ENCODE peak calls at places on chromosome 16, in six cellular contexts. C, B, K, W, G and T are unnamed samples.

GRCh38 chr16:55437627-55438026 is 41.4 kb upstream of the MMP2 start:
- DNase-seq in C (no peak), B (peak; percentile 5), K (no peak), W (no peak), G (no peak), T (no peak)

GRCh38 chr16:25217921-25218320 is 1.2 kb downstream of the AQP8 start:
- DNase-seq in C (no peak), B (no peak), K (no peak), W (no peak), G (no peak), T (no peak)

GRCh38 chr16:8583199-8583598 is 7.1 kb downstream of the TMEM114 start:
- DNase-seq in C (no peak), B (peak; percentile 66), K (no peak), W (no peak), G (no peak), T (no peak)

GRCh38 chr16:20799599-20799998 is 6.7 kb downstream of the ERI2 start:
- DNase-seq in C (no peak), B (peak; percentile 44), K (no peak), W (no peak), G (no peak), T (peak; percentile 4)

GRCh38 chr16:51133130-51133529 is 17.9 kb downstream of the SALL1 start:
- DNase-seq in C (no peak), B (no peak), K (no peak), W (no peak), G (no peak), T (no peak)

GRCh38 chr16:14375132-14375491 is 254.9 kb downstream of the PARN start:
- DNase-seq in C (no peak), B (peak; percentile 29), K (no peak), W (no peak), G (no peak), T (no peak)

GRCh38 chr16:26752166-26752565 is 314.6 kb upstream of the C16orf82 start:
- DNase-seq in C (no peak), B (no peak), K (no peak), W (no peak), G (no peak), T (no peak)

GRCh38 chr16:4172070-4172469 is 55.8 kb upstream of the ADCY9 start:
- DNase-seq in C (no peak), B (peak; percentile 86), K (no peak), W (no peak), G (no peak), T (no peak)

GRCh38 chr16:19410435-19411153 is 7.1 kb upstream of the TMC5 start:
- DNase-seq in C (no peak), B (no peak), K (peak; percentile 77), W (peak; percentile 75), G (peak; percentile 62), T (peak; percentile 57)

GRCh38 chr16:12411521-12411920 is 392.2 kb downstream of the CPPED1 start:
- DNase-seq in C (no peak), B (no peak), K (no peak), W (no peak), G (no peak), T (no peak)

GRCh38 chr16:49578435-49579024 is 204.9 kb downstream of the C16orf78 start:
- DNase-seq in C (no peak), B (no peak), K (no peak), W (no peak), G (no peak), T (no peak)

GRCh38 chr16:2195316-2196161 is 866 bp downstream of the CASKIN1 start:
- DNase-seq in C (no peak), B (no peak), K (no peak), W (no peak), G (no peak), T (no peak)

GRCh38 chr16:15427648-15428239 is 6.6 kb upstream of the BMERB1 start:
- DNase-seq in C (peak; percentile 85), B (peak; percentile 84), K (peak; percentile 55), W (peak; percentile 62), G (peak; percentile 71), T (peak; percentile 76)

GRCh38 chr16:81744911-81745310 is 34.2 kb upstream of the PLCG2 start:
- DNase-seq in C (no peak), B (no peak), K (no peak), W (no peak), G (no peak), T (no peak)

GRCh38 chr16:81744385-81744784 is 34.7 kb upstream of the PLCG2 start:
- DNase-seq in C (no peak), B (no peak), K (no peak), W (no peak), G (no peak), T (peak; percentile 11)

GRCh38 chr16:81748476-81749198 is 30.5 kb upstream of the PLCG2 start:
- DNase-seq in C (no peak), B (no peak), K (no peak), W (no peak), G (no peak), T (no peak)

GRCh38 chr16:81746566-81746965 is 32.5 kb upstream of the PLCG2 start:
- DNase-seq in C (no peak), B (no peak), K (no peak), W (no peak), G (no peak), T (no peak)

GRCh38 chr16:81745704-81746558 is 33.2 kb upstream of the PLCG2 start:
- DNase-seq in C (peak; percentile 80), B (peak; percentile 31), K (peak; percentile 75), W (peak; percentile 71), G (peak; percentile 78), T (peak; percentile 73)
- TF ChIP-seq POLR2A in C (no peak), B (no peak), K (no peak), W (no peak), G (peak; percentile 34), T (peak; percentile 57)

DNA sequence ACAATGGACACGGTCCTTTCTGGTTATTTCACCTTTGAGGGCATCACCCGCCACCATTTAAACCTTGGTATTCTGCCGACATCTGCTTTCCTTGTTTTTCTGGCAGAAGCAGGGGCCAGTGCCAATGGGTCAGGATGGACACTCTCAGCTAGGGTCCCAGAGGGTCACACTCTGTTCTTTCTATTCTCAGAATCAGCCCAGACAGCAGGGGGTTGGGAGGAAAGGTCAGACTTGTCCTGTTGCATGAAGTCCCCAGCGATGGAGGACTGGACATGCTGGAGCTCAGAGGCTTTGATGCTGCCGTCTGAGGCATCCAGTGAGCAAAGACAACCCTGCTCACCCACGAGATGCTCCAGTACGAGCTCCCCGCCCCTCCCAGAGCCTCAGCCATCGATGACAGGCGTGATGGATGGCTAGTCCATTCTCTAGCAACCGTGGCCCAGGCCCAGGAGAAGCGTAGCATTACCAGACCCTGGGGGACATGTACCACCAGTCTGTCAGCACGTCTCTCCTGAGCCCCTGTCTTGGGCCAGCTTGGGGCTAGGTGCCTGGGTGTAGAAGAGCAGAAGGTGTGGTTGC is 62.0 kb downstream of the FOXL1 start:
- DNase-seq in C (no peak), B (no peak), K (no peak), W (no peak), G (no peak), T (no peak)
- TF ChIP-seq POLR2A in C (no peak), B (no peak), K (no peak), W (no peak), G (no peak), T (no peak)

DNA sequence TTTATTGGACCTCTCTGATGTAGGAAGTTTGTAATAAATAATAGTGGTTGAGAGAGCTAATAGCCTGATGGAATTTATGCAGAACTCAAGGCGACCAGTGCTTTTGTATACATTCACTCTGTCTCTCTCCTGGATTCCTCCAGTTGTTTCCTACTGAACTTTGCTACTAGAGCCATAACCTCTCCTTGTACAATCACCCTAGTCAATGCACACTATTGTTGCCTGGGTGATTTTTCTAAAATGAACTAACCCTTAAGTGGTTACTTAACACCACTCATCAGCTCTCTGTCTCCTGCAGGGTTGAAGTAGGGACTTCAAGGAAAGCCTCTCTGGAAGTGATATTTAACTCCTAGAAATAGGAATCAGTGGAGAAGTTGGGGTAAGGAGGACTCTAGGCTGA is 9.7 kb downstream of the PHKB start:
- DNase-seq in C (no peak), B (no peak), K (no peak), W (no peak), G (no peak), T (no peak)
- TF ChIP-seq POLR2A in C (no peak), B (no peak), K (no peak), W (no peak), G (no peak), T (no peak)

GRCh38 chr16:75000481-75001081 is 1.8 kb downstream of the ZNRF1 start:
- DNase-seq in C (no peak), B (peak; percentile 37), K (no peak), W (no peak), G (no peak), T (peak; percentile 57)

GRCh38 chr16:74997042-74997491 is 1.8 kb upstream of the ZNRF1 start:
- DNase-seq in C (peak; percentile 48), B (no peak), K (no peak), W (no peak), G (no peak), T (no peak)

GRCh38 chr16:74999683-75000480 is 1.1 kb downstream of the ZNRF1 start:
- DNase-seq in C (peak; percentile 78), B (no peak), K (peak; percentile 69), W (peak; percentile 65), G (no peak), T (peak; percentile 50)

GRCh38 chr16:74998481-74999207 is at the start of gene ZNRF1:
- DNase-seq in C (peak; percentile 89), B (peak; percentile 71), K (peak; percentile 88), W (peak; percentile 86), G (peak; percentile 82), T (peak; percentile 93)

GRCh38 chr16:74999208-74999682 is 421 bp downstream of the ZNRF1 start:
- DNase-seq in C (no peak), B (no peak), K (peak; percentile 29), W (no peak), G (no peak), T (peak; percentile 82)
- TF ChIP-seq POLR2A in C (no peak), B (no peak), K (no peak), W (no peak), G (no peak), T (no peak)

DNA sequence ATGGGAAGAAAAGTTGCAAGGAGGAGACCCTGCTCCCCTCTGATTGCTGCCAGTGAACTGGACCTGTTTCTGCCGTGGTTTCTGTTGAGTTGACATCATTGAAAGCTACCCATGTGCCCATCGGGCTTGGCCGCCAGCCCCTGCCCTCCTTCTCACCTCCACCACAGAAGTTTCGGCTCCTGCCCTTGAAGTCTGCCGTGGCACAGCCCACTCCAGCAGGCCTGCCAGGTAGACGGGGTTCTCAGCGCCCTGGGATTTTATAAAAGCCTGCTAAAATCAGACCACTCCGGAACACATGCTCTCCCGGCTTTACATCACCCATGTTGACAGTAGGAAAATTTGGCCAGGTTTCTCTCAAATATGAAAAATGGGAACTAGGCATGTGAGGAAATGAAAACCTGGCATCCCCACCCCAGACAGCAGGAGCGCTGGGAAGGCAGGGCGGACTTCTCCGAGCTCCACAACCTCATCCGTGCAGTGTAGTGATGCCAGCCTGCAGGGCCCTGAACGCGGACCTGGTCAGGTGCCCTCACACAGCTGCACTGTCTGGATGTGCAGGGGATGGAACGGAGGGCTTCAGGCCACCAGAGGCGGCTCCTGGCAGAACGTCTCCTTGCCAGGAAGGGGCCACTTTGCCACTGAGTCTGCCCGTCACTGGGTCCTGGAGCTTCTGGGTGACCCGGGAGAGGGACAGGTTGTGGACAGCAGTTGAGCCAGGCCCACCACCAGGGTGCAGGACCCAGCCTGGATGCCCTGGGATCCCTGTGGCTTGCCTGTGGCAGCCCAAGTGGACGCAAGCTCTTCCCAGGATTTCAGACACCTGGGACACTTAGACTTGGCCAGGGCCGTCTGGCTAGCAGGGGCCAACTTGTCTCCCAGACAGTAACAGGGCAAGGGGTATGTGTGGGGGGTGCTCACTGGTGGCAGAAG is 6.9 kb upstream of the GSE1 start:
- DNase-seq in C (no peak), B (no peak), K (no peak), W (peak; percentile 63), G (no peak), T (no peak)
- TF ChIP-seq POLR2A in C (no peak), B (no peak), K (no peak), W (no peak), G (no peak), T (no peak)

GRCh38 chr16:57567691-57568090 is 25.2 kb downstream of the ADGRG5 start:
- DNase-seq in C (no peak), B (no peak), K (no peak), W (no peak), G (no peak), T (no peak)
- TF ChIP-seq POLR2A in C (no peak), B (no peak), K (no peak), W (no peak), G (no peak), T (no peak)